ENCODE peak calls at places on chromosome 5, in seven cellular contexts. I is transverse colon, A is fibroblast of pulmonary artery, E is skeletal muscle cell, Q is pancreas, P is MM.1S, S is stomach. N is an unnamed sample.

GRCh38 chr5:180315762-180316212 is 23.9 kb upstream of the MAPK9 start:
- DNase-seq in P (peak), I (peak), E (no peak), S (peak), A (peak), Q (peak), N (peak)

GRCh38 chr5:27969157-27969556 is 930.8 kb upstream of the CDH9 start:
- DNase-seq in S (no peak), I (no peak), A (no peak), P (peak), Q (no peak), E (no peak), N (no peak)

GRCh38 chr5:36876965-36877666 is 547 bp downstream of the NIPBL start:
- DNase-seq in P (peak), E (no peak), A (peak), Q (peak), S (peak), I (peak), N (peak)

GRCh38 chr5:6812800-6813731 is 99.8 kb downstream of the TENT4A start:
- DNase-seq in Q (peak), E (no peak), A (peak), P (no peak), S (peak), I (peak), N (no peak)

GRCh38 chr5:81878333-81878732 is 93.5 kb upstream of the ATG10 start:
- DNase-seq in I (no peak), A (peak), P (no peak), S (no peak), Q (no peak), E (no peak), N (no peak)

GRCh38 chr5:140145818-140146522 is 20.2 kb downstream of the IGIP start:
- DNase-seq in I (peak), S (peak), A (peak), P (peak), E (no peak), Q (peak), N (peak)

GRCh38 chr5:56685503-56686217 is 129.7 kb upstream of the MAP3K1 start:
- DNase-seq in P (no peak), I (no peak), A (no peak), S (no peak), E (no peak), Q (no peak), N (peak)

GRCh38 chr5:73299017-73299630 is 126.1 kb downstream of the TMEM174 start:
- DNase-seq in E (no peak), I (no peak), S (no peak), P (no peak), Q (no peak), A (no peak), N (peak)

GRCh38 chr5:178625679-178626483 is 969 bp downstream of the CLK4 start:
- DNase-seq in I (no peak), S (no peak), Q (no peak), P (peak), A (peak), E (no peak), N (no peak)

GRCh38 chr5:179603308-179603707 is 20.2 kb downstream of the HNRNPH1 start:
- DNase-seq in Q (no peak), A (no peak), E (no peak), P (no peak), I (no peak), S (no peak), N (no peak)

GRCh38 chr5:137563646-137564474 is 64.7 kb upstream of the SPOCK1 start:
- DNase-seq in Q (no peak), P (no peak), S (no peak), I (no peak), E (peak), A (peak), N (no peak)

GRCh38 chr5:55226934-55227737 is at the start of gene MCIDAS:
- DNase-seq in I (peak), Q (peak), S (peak), P (peak), E (no peak), A (no peak), N (peak)

GRCh38 chr5:173917788-173918786 is 29.9 kb downstream of the CPEB4 start:
- DNase-seq in S (peak), I (peak), P (no peak), A (peak), Q (no peak), E (peak), N (peak)

GRCh38 chr5:75236322-75237316 is at the start of gene ANKRD31:
- DNase-seq in A (peak), P (peak), E (peak), Q (peak), S (peak), I (peak), N (peak)

GRCh38 chr5:14032944-14033343 is 88.5 kb upstream of the DNAH5 start:
- DNase-seq in E (no peak), A (peak), Q (no peak), P (no peak), I (no peak), S (no peak), N (no peak)

GRCh38 chr5:103466494-103466893 is 96.1 kb downstream of the NUDT12 start:
- DNase-seq in I (no peak), Q (no peak), E (no peak), P (no peak), S (no peak), A (peak), N (no peak)

GRCh38 chr5:94700592-94700991 is 82.1 kb downstream of the SLF1 start:
- DNase-seq in I (no peak), Q (no peak), E (no peak), P (no peak), A (no peak), S (no peak), N (peak)

DNA sequence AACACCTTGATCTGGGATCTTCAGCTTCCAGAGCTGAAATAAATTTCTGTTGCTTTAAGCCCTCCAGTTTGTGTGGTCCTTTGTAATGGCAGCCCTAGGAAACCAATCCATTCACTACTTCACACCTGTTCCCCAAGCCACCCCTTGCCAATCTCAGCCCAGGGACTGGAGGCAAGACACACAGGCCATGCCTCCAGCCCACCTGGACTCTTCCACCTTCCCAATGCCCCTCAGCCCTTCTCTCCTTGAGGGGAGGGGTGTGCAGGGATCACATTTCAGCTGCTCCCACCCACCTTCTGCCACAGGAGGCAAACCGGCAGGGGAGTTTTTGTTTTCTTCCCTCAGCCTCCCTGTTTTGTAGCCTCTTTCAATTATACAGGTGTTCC is 1.5 kb downstream of the CCNJL start:
- DNase-seq in Q (no peak), P (no peak), S (no peak), A (no peak), I (no peak), E (no peak), N (no peak)
- H3K4me3 ChIP-seq in Q (no peak), P (no peak), S (no peak), A (no peak), I (no peak), E (no peak), N (no peak)

GRCh38 chr5:18744990-18745590 is 1110.8 kb downstream of the TAF11L14 start:
- DNase-seq in S (no peak), I (peak), P (peak), Q (no peak), A (no peak), E (no peak), N (no peak)

GRCh38 chr5:18744441-18744840 is 1110.2 kb downstream of the TAF11L14 start:
- DNase-seq in P (peak), S (no peak), I (no peak), E (no peak), A (no peak), Q (no peak), N (no peak)

GRCh38 chr5:18745591-18745987 is 1111.3 kb downstream of the TAF11L14 start:
- DNase-seq in I (peak), S (no peak), E (no peak), A (no peak), P (peak), Q (no peak), N (peak)

GRCh38 chr5:18740301-18740700 is 1106.0 kb downstream of the TAF11L14 start:
- DNase-seq in P (peak), S (no peak), E (no peak), I (no peak), Q (no peak), A (no peak), N (no peak)

GRCh38 chr5:18742830-18743229 is 1108.6 kb downstream of the TAF11L14 start:
- DNase-seq in S (no peak), A (no peak), E (no peak), I (no peak), Q (peak), P (no peak), N (no peak)
- H3K4me3 ChIP-seq in S (no peak), A (no peak), E (no peak), I (no peak), Q (no peak), P (no peak), N (no peak)

DNA sequence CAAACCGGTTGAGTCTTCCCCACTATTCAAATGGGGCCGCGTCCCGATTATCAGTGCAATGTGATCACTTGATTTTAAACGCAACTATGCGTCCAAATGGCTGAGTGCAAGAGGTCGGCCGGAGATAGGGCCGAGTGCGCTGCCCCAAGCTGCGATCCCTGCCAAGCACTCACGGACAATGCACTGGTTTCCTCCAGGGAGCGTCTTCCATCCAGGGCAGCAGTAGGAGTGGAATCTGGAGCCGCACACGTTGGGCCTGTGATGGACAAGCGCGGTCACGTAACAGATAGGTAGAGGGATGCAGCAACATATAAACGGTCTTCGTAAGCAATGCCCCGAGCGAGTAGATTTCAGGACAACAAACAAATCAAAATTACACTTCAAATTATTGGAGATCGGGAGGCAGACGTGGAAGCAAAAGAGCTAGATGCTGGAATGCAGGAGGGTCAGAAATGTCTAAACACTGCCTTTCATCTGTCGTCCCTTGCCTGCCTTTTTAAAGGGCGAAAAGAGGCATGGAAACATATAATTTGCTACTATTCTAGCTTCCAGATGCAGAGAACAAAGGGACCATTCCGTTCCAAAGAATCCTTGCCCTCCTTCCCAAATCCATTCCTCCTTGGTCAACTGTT is 1.7 kb downstream of the FBN2 start:
- DNase-seq in A (peak), Q (no peak), P (no peak), E (no peak), S (no peak), I (no peak), N (peak)
- H3K4me3 ChIP-seq in A (peak), Q (no peak), P (no peak), E (peak), S (peak), I (no peak), N (peak)

GRCh38 chr5:58923355-58923754 is 340.5 kb downstream of the RAB3C start:
- DNase-seq in P (no peak), E (no peak), A (no peak), S (no peak), Q (no peak), I (no peak), N (no peak)

GRCh38 chr5:58921106-58921505 is 338.2 kb downstream of the RAB3C start:
- DNase-seq in I (no peak), S (no peak), A (peak), P (no peak), Q (no peak), E (no peak), N (no peak)

GRCh38 chr5:58925627-58926545 is 343.0 kb downstream of the RAB3C start:
- DNase-seq in I (no peak), Q (no peak), P (no peak), A (no peak), E (no peak), S (no peak), N (no peak)

GRCh38 chr5:58924306-58924705 is 341.4 kb downstream of the RAB3C start:
- DNase-seq in S (no peak), E (no peak), Q (no peak), A (no peak), P (no peak), I (no peak), N (no peak)

GRCh38 chr5:58922392-58923171 is 339.7 kb downstream of the RAB3C start:
- DNase-seq in E (peak), I (peak), Q (peak), S (peak), P (no peak), A (peak), N (no peak)
- H3K4me3 ChIP-seq in E (no peak), I (no peak), Q (no peak), S (no peak), P (no peak), A (no peak), N (no peak)